ENCODE peak calls at places on chromosomes 12 and 14, in eight cellular contexts. One of them, this sample, is unnamed.

GRCh38 chr14:56659361-56659760 is 79.8 kb downstream of the TMEM260 start:
- DNase-seq in HT1080: no peak
- DNase-seq in stimulated activated CD4-positive, alpha-beta T cell treated with anti-CD3 and anti-CD28 coated beads, TNF-alpha, amount 100 ng/mL, for 48 hours: no peak
- DNase-seq in activated T-helper 1 cell treated with anti-CD3 and anti-CD28 coated beads, Interleukin-2, amount 50 U/mL, for 16 hours: no peak
- DNase-seq in activated CD4-positive, alpha-beta T cell treated with anti-CD3 and anti-CD28 coated beads for 48 hours: no peak
- DNase-seq in HEK293T: no peak
- DNase-seq in dorsolateral prefrontal cortex: no peak
- DNase-seq in CD4-positive, alpha-beta memory T cell: no peak
- DNase-seq in this sample: no peak

GRCh38 chr12:93087836-93088610 is 158.9 kb upstream of the EEA1 start:
- DNase-seq in HT1080: no peak
- DNase-seq in activated T-helper 1 cell treated with anti-CD3 and anti-CD28 coated beads, Interleukin-2, amount 50 U/mL, for 16 hours: no peak
- DNase-seq in dorsolateral prefrontal cortex: no peak
- DNase-seq in CD4-positive, alpha-beta memory T cell: no peak
- DNase-seq in activated CD4-positive, alpha-beta T cell treated with anti-CD3 and anti-CD28 coated beads for 48 hours: no peak
- DNase-seq in HEK293T: no peak
- DNase-seq in stimulated activated CD4-positive, alpha-beta T cell treated with anti-CD3 and anti-CD28 coated beads, TNF-alpha, amount 100 ng/mL, for 48 hours: no peak
- DNase-seq in this sample: no peak

GRCh38 chr12:130120012-130120805 is 42.1 kb upstream of the FZD10 start:
- DNase-seq in activated CD4-positive, alpha-beta T cell treated with anti-CD3 and anti-CD28 coated beads for 48 hours: no peak
- DNase-seq in HT1080: no peak
- DNase-seq in activated T-helper 1 cell treated with anti-CD3 and anti-CD28 coated beads, Interleukin-2, amount 50 U/mL, for 16 hours: no peak
- DNase-seq in HEK293T: no peak
- DNase-seq in stimulated activated CD4-positive, alpha-beta T cell treated with anti-CD3 and anti-CD28 coated beads, TNF-alpha, amount 100 ng/mL, for 48 hours: no peak
- DNase-seq in CD4-positive, alpha-beta memory T cell: no peak
- DNase-seq in dorsolateral prefrontal cortex: no peak
- DNase-seq in this sample: no peak

GRCh38 chr14:82504894-82505293 is 971.2 kb upstream of the SEL1L start:
- DNase-seq in CD4-positive, alpha-beta memory T cell: no peak
- DNase-seq in HEK293T: no peak
- DNase-seq in stimulated activated CD4-positive, alpha-beta T cell treated with anti-CD3 and anti-CD28 coated beads, TNF-alpha, amount 100 ng/mL, for 48 hours: no peak
- DNase-seq in activated T-helper 1 cell treated with anti-CD3 and anti-CD28 coated beads, Interleukin-2, amount 50 U/mL, for 16 hours: no peak
- DNase-seq in HT1080: no peak
- DNase-seq in activated CD4-positive, alpha-beta T cell treated with anti-CD3 and anti-CD28 coated beads for 48 hours: no peak
- DNase-seq in dorsolateral prefrontal cortex: no peak
- DNase-seq in this sample: no peak

GRCh38 chr12:69331482-69331845 is 16.7 kb upstream of the LYZ start:
- DNase-seq in CD4-positive, alpha-beta memory T cell: no peak
- DNase-seq in activated CD4-positive, alpha-beta T cell treated with anti-CD3 and anti-CD28 coated beads for 48 hours: no peak
- DNase-seq in dorsolateral prefrontal cortex: no peak
- DNase-seq in stimulated activated CD4-positive, alpha-beta T cell treated with anti-CD3 and anti-CD28 coated beads, TNF-alpha, amount 100 ng/mL, for 48 hours: no peak
- DNase-seq in HEK293T: no peak
- DNase-seq in activated T-helper 1 cell treated with anti-CD3 and anti-CD28 coated beads, Interleukin-2, amount 50 U/mL, for 16 hours: no peak
- DNase-seq in HT1080: no peak
- DNase-seq in this sample: no peak

GRCh38 chr12:130366159-130366558 is 28.5 kb downstream of the PIWIL1 start:
- DNase-seq in HT1080: no peak
- DNase-seq in activated CD4-positive, alpha-beta T cell treated with anti-CD3 and anti-CD28 coated beads for 48 hours: no peak
- DNase-seq in stimulated activated CD4-positive, alpha-beta T cell treated with anti-CD3 and anti-CD28 coated beads, TNF-alpha, amount 100 ng/mL, for 48 hours: no peak
- DNase-seq in activated T-helper 1 cell treated with anti-CD3 and anti-CD28 coated beads, Interleukin-2, amount 50 U/mL, for 16 hours: no peak
- DNase-seq in HEK293T: no peak
- DNase-seq in CD4-positive, alpha-beta memory T cell: no peak
- DNase-seq in dorsolateral prefrontal cortex: no peak
- DNase-seq in this sample: no peak

GRCh38 chr14:69711065-69711464 is 55.9 kb upstream of the SRSF5 start:
- DNase-seq in dorsolateral prefrontal cortex: peak; percentile 27
- DNase-seq in activated CD4-positive, alpha-beta T cell treated with anti-CD3 and anti-CD28 coated beads for 48 hours: no peak
- DNase-seq in activated T-helper 1 cell treated with anti-CD3 and anti-CD28 coated beads, Interleukin-2, amount 50 U/mL, for 16 hours: no peak
- DNase-seq in CD4-positive, alpha-beta memory T cell: no peak
- DNase-seq in HT1080: no peak
- DNase-seq in HEK293T: no peak
- DNase-seq in stimulated activated CD4-positive, alpha-beta T cell treated with anti-CD3 and anti-CD28 coated beads, TNF-alpha, amount 100 ng/mL, for 48 hours: no peak
- DNase-seq in this sample: no peak

GRCh38 chr14:49456589-49456988 is 129.6 kb downstream of the RPS29 start:
- DNase-seq in dorsolateral prefrontal cortex: no peak
- DNase-seq in stimulated activated CD4-positive, alpha-beta T cell treated with anti-CD3 and anti-CD28 coated beads, TNF-alpha, amount 100 ng/mL, for 48 hours: no peak
- DNase-seq in activated T-helper 1 cell treated with anti-CD3 and anti-CD28 coated beads, Interleukin-2, amount 50 U/mL, for 16 hours: no peak
- DNase-seq in HEK293T: no peak
- DNase-seq in CD4-positive, alpha-beta memory T cell: no peak
- DNase-seq in HT1080: no peak
- DNase-seq in activated CD4-positive, alpha-beta T cell treated with anti-CD3 and anti-CD28 coated beads for 48 hours: no peak
- DNase-seq in this sample: no peak

GRCh38 chr12:53059434-53060063 is 9.7 kb downstream of the TNS2 start:
- DNase-seq in CD4-positive, alpha-beta memory T cell: no peak
- DNase-seq in dorsolateral prefrontal cortex: no peak
- DNase-seq in HT1080: no peak
- DNase-seq in stimulated activated CD4-positive, alpha-beta T cell treated with anti-CD3 and anti-CD28 coated beads, TNF-alpha, amount 100 ng/mL, for 48 hours: no peak
- DNase-seq in activated CD4-positive, alpha-beta T cell treated with anti-CD3 and anti-CD28 coated beads for 48 hours: no peak
- DNase-seq in HEK293T: no peak
- DNase-seq in activated T-helper 1 cell treated with anti-CD3 and anti-CD28 coated beads, Interleukin-2, amount 50 U/mL, for 16 hours: no peak
- DNase-seq in this sample: no peak